ENCODE peak calls at places on chromosomes 13 and 19, in six cellular contexts. H, S, F, V, N and L are unnamed samples.

GRCh38 chr13:49240017-49240416 is 7.7 kb upstream of the CDADC1 start:
- DNase-seq in H (peak), S (no peak), F (peak), N (peak), V (no peak), L (no peak)

GRCh38 chr13:65330287-65330686 is 1899.8 kb downstream of the PCDH9 start:
- DNase-seq in H (no peak), F (no peak), V (no peak), N (no peak), S (no peak), L (no peak)

GRCh38 chr19:1079566-1080111 is 12.7 kb downstream of the ARHGAP45 start:
- DNase-seq in V (no peak), F (no peak), H (no peak), S (peak), N (peak), L (no peak)

GRCh38 chr13:44523176-44524017 is 52.7 kb downstream of the TSC22D1 start:
- DNase-seq in H (peak), V (no peak), S (no peak), N (peak), F (peak), L (no peak)

GRCh38 chr19:16326401-16327130 is 1.9 kb downstream of the KLF2 start:
- DNase-seq in S (peak), N (no peak), H (no peak), V (peak), F (peak), L (no peak)

GRCh38 chr19:40023969-40024368 is 27.1 kb downstream of the ZNF546 start:
- DNase-seq in V (no peak), S (no peak), H (no peak), N (no peak), F (no peak), L (no peak)

GRCh38 chr19:51294977-51295375 is 16.5 kb upstream of the IGLON5 start:
- DNase-seq in F (no peak), H (no peak), S (no peak), N (no peak), V (no peak), L (no peak)

GRCh38 chr19:10963865-10964264 is 3.0 kb downstream of the SMARCA4 start:
- DNase-seq in H (no peak), S (no peak), V (no peak), F (no peak), N (no peak), L (no peak)

GRCh38 chr13:99892866-99893504 is 78.6 kb downstream of the ZIC5 start:
- DNase-seq in F (no peak), S (no peak), N (no peak), V (no peak), H (no peak), L (no peak)

GRCh38 chr19:1933245-1933644 is 7.7 kb upstream of the CSNK1G2 start:
- DNase-seq in V (no peak), H (no peak), F (no peak), N (no peak), S (no peak), L (no peak)

GRCh38 chr19:15101479-15102082 is 5.6 kb upstream of the SYDE1 start:
- DNase-seq in N (peak), H (peak), S (peak), F (peak), V (peak), L (no peak)

GRCh38 chr13:26996965-26997752 is 174.5 kb downstream of the USP12 start:
- DNase-seq in F (no peak), H (no peak), N (no peak), V (no peak), S (no peak), L (no peak)

DNA sequence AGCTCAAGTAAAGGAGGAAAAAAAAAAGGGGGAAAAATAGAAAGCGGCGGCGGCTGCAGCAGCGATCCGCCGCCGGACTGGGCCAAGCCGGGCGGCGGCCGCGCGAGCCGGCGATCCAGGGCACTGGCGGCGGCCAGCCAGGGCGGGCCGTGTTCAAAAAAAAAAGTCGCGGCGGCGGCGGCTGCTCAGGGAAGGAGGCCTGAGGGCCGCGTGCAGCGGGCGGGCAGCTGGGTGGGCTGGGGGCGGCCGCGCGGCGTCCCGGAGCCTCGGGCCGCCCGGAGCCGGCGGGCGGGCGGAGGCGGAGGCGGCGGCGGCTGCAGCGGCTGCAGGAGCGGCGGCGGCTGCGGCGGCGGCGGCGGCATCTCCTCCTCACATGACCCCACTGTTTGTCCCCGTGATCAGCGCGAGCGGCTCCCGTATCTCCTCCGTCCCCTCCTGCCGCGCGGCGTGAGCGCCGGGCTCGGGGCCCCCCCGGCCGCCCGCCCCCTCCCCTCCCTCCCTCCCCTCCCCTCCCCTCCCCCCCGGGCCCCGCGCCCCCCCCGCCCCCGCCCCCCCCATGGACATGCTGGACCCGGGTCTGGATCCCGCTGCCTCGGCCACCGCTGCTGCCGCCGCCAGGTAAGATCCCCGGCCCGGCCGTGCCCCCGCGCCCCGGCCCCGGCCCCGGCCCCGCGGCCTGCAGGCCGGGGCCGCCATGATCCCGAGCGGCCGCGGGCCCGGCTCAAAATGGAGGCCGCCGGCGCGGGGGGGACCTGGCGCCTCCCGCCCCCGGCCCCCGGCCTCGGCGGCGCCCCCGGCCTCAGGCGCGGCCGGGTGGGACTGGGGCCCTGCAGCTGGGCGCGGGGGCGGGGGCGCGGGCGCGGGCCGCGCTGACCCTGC is at the start of gene USF2:
- DNase-seq in V (no peak), S (peak), F (peak), H (peak), N (peak), L (peak)
- H4K8ac ChIP-seq in V (peak), S (no peak), F (peak), H (peak), N (peak), L (peak)

GRCh38 chr13:74299688-74300087 is 165.5 kb upstream of the KLF12 start:
- DNase-seq in H (no peak), N (no peak), F (no peak), S (no peak), V (no peak), L (no peak)

GRCh38 chr13:74301200-74302063 is 167.2 kb upstream of the KLF12 start:
- DNase-seq in V (no peak), H (peak), N (no peak), F (no peak), S (no peak), L (no peak)

GRCh38 chr13:74298912-74299311 is 164.7 kb upstream of the KLF12 start:
- DNase-seq in V (no peak), H (no peak), S (no peak), N (peak), F (no peak), L (no peak)
- H4K91ac ChIP-seq in V (no peak), H (no peak), S (no peak), N (no peak), F (no peak), L (no peak)

GRCh38 chr13:110227864-110228643 is 78.9 kb downstream of the COL4A1 start:
- DNase-seq in F (no peak), V (no peak), S (no peak), N (no peak), H (no peak), L (no peak)

GRCh38 chr13:110227416-110227815 is 79.5 kb downstream of the COL4A1 start:
- DNase-seq in V (no peak), S (no peak), N (no peak), H (no peak), F (no peak), L (no peak)

GRCh38 chr13:110225609-110226008 is 81.3 kb downstream of the COL4A1 start:
- DNase-seq in S (no peak), F (no peak), H (no peak), V (no peak), N (peak), L (no peak)

GRCh38 chr13:110225007-110225406 is 82.0 kb downstream of the COL4A1 start:
- DNase-seq in N (no peak), H (no peak), S (no peak), V (no peak), F (no peak), L (no peak)

DNA sequence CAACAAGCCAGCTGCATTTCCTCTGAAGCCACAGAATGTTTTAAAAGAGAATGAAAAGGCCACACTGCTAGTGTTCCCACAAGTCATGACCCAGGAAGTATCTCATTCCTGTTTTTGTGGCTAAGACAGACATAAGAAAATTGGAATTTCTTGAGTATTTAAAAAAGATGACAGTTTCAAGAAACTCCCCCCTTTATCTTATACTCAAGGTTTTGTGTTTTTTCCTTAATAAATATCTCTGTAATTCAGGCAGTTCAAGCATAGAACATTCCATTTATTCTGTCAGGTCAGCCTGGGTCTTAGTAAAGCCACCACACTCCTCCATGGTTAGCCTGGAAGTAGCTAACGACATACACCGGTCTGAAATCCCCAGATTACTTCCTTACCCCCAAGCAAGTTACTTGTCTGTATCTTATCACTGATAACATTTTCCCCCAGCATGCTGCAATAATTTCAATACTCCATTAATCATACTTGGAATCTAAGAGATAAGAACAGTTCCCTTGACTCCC is 80.8 kb downstream of the COL4A1 start:
- DNase-seq in S (no peak), V (no peak), H (peak), F (peak), N (peak), L (no peak)
- H2BK120ac ChIP-seq in S (no peak), V (no peak), H (peak), F (no peak), N (no peak), L (no peak)

GRCh38 chr19:6424190-6424938 is at the start of gene KHSRP:
- DNase-seq in N (no peak), S (no peak), V (peak), H (no peak), F (peak), L (no peak)

GRCh38 chr19:6423499-6424189 is 967 bp downstream of the KHSRP start:
- DNase-seq in S (peak), V (peak), N (peak), F (peak), H (peak), L (no peak)

GRCh38 chr19:6427131-6427530 is 2.5 kb upstream of the KHSRP start:
- DNase-seq in S (no peak), F (no peak), H (no peak), N (no peak), V (no peak), L (no peak)

GRCh38 chr19:6425732-6426686 is 1.4 kb upstream of the KHSRP start:
- DNase-seq in S (no peak), N (no peak), H (no peak), F (no peak), V (no peak), L (no peak)

DNA sequence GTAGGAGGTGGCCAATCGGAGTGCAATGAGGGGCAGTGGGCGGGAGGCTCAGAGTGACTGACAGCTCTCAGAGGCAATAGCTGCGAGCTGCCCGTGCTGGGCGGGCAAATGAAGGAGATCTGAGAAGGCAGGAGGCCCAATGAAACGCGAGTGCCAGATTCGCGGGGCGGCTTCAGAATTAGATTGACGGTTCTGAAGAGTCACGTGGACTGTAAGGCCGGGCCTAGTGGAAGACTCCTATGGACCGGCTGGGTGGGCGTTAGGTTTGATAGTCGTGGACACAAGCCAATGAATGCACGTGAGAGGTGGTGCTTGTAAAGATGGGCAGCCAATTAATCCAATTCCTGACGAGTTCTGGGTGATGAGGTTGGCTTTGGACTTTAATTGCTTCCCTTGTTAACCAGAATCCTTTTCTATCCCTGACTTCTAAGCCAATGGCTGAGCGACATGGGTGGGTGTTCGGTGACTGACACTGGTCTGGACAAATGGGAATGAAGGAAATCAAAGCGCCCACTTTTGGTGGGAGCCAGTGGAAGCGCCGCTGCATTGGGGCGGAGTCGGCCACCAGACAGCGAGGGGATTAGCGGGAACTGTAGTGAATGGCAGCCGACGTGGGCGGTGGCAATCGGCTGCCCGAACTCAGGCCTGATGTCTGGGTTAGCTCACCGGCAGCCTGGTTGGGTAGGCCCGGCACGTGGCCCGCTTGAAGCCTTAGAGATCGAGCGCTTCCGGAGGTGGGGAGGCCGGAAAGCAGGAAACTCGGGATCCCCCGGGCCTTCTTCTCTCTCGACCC is 524 bp upstream of the KHSRP start:
- DNase-seq in N (peak), S (peak), F (peak), V (peak), H (peak), L (peak)
- H4K8ac ChIP-seq in N (peak), S (no peak), F (peak), V (peak), H (peak), L (no peak)

DNA sequence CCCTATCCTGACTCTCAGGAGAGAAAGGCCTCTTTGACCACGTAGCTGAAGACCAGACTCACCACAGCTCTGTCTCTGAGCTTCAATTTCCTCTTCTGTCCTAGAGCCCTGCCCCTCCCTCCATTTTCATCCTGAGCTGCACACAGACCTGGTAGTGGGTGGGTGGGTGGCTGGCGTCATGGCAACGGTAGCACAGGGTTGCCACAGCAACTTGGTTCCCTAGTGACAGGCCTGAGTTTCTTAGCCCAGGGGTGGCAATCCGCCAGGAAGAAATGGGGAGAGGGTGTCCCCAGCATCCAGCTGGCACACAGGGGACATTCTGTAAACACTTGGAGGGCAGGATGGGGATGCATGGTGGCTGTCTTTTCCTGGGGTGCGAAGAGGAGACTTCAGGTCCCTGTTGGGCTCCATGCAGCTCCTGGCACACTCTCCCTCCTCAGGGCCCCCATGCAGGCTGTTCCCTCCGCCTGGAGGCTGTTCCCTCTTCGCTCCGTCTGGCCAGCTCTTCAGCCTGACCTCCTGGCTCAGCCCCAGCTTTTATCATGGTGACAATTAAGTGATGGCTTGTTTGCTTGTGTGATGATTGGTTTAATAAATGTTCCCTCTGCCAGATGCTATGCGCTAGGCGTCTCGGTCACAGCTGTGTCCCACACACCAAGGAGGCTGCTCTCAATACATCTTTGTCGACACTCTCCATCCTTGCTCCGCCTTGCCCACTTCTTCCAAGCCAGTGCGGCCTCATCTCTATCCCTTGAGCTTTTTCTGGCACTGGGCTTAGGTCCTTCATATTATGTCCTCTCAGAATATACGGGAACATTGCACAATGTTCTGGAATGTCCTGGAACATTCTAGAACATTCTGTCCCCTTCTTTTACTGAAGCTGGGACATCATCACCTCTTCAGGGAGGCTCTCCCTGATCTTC is 7.4 kb upstream of the KLHL26 start:
- DNase-seq in F (no peak), N (no peak), H (no peak), V (no peak), S (no peak), L (no peak)
- H4K91ac ChIP-seq in F (peak), N (no peak), H (no peak), V (no peak), S (no peak), L (no peak)

GRCh38 chr13:34751044-34751443 is 191.0 kb upstream of the NBEA start:
- DNase-seq in H (no peak), N (no peak), S (no peak), V (no peak), F (no peak), L (no peak)

GRCh38 chr13:34750078-34750703 is 191.9 kb upstream of the NBEA start:
- DNase-seq in F (no peak), V (peak), H (no peak), N (no peak), S (peak), L (peak)

GRCh38 chr13:34751492-34751891 is 190.6 kb upstream of the NBEA start:
- DNase-seq in H (no peak), N (no peak), S (no peak), V (no peak), F (no peak), L (no peak)

GRCh38 chr13:34749046-34749445 is 193.0 kb upstream of the NBEA start:
- DNase-seq in S (no peak), F (no peak), H (no peak), N (peak), V (no peak), L (no peak)

DNA sequence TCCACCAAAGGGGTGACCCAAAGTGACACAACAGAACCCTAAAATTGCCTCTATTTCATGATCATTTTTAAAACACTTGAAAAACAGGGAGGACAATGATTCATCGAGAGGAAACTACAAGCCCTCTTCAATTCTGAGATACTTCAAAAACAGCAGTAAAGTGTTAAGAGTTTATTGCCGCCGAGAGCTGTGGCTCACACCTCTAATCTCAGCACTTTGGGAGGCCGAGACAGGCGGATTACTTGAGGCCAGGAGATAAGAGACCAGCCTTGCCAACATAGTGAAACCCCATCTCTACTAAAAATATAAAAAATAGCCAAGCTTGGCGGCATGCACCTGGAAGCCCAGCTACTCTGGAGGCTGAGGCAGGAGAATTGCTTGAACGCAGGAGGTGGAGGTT is 189.5 kb upstream of the NBEA start:
- DNase-seq in N (no peak), V (no peak), F (no peak), H (no peak), S (no peak), L (no peak)
- H2BK120ac ChIP-seq in N (no peak), V (no peak), F (no peak), H (no peak), S (no peak), L (no peak)

GRCh38 chr19:12721656-12722565 is 1.8 kb downstream of the TNPO2 start:
- DNase-seq in F (peak), V (peak), H (peak), S (peak), N (no peak), L (peak)

GRCh38 chr19:12720851-12721655 is 2.7 kb downstream of the TNPO2 start:
- DNase-seq in S (no peak), F (peak), H (no peak), V (peak), N (no peak), L (no peak)

GRCh38 chr19:12723383-12723642 is 419 bp downstream of the TNPO2 start:
- DNase-seq in V (no peak), F (no peak), H (peak), N (no peak), S (no peak), L (no peak)

GRCh38 chr19:12723643-12724426 is at the start of gene TNPO2:
- DNase-seq in H (peak), S (peak), F (peak), N (peak), V (peak), L (peak)

GRCh38 chr19:12722566-12723382 is 958 bp downstream of the TNPO2 start:
- DNase-seq in V (peak), N (peak), F (peak), H (peak), S (peak), L (peak)
- H4K8ac ChIP-seq in V (peak), N (peak), F (peak), H (peak), S (no peak), L (no peak)

DNA sequence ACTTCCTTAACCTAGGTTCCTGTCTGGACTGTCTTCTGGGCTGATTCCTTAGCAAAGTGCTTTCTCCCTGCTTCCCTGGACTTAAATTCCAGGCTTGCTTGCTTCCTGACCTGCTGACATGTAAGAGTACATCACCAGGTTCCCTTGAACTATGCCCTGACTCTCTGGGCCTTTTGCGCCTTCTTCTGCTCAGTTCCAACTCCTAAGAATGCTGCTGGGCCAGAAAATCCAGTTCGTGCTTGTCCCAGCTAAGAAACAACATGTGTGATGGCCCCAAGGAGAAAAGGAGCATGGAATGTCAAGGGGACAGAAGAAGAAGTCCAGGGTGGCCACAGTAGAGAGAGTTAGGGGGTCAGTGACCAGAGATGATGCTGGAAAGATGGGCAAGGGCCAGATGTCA is 42.6 kb upstream of the MBNL2 start:
- DNase-seq in S (no peak), H (no peak), V (no peak), F (no peak), N (peak), L (no peak)
- H4K91ac ChIP-seq in S (no peak), H (no peak), V (no peak), F (no peak), N (no peak), L (no peak)

GRCh38 chr13:36919833-36920611 is at the start of gene SMAD9:
- DNase-seq in S (peak), N (peak), H (peak), V (peak), F (peak), L (peak)
- H2BK120ac ChIP-seq in S (no peak), N (peak), H (peak), V (no peak), F (peak), L (no peak)